ENCODE peak calls at places on chromosomes 12 and 14, in six cellular contexts. O, N, Z, J, V and X are unnamed samples.
A peak's percentile ranks its signal among the peaks of the same experiment; 100 is the strongest.

GRCh38 chr12:22229652-22230279 is 104.7 kb downstream of the ST8SIA1 start:
- DNase-seq in J (no peak), N (peak; percentile 31), V (no peak), O (peak; percentile 44), Z (peak; percentile 22), X (no peak)

GRCh38 chr12:42273706-42274105 is 35.7 kb upstream of the YAF2 start:
- DNase-seq in Z (no peak), J (no peak), V (no peak), N (no peak), O (no peak), X (no peak)

GRCh38 chr14:55847766-55848165 is 267.8 kb downstream of the KTN1 start:
- DNase-seq in N (peak; percentile 54), Z (peak; percentile 53), V (no peak), J (no peak), O (peak; percentile 72), X (no peak)

GRCh38 chr14:95515080-95515489 is 1.4 kb downstream of the SYNE3 start:
- DNase-seq in V (no peak), N (no peak), Z (peak; percentile 82), J (peak; percentile 53), O (no peak), X (no peak)

GRCh38 chr14:66196670-66197069 is 289.5 kb upstream of the CCDC196 start:
- DNase-seq in J (no peak), V (no peak), N (no peak), Z (no peak), O (no peak), X (no peak)

GRCh38 chr12:12011880-12012260 is 58.9 kb upstream of the BCL2L14 start:
- DNase-seq in O (no peak), N (no peak), Z (no peak), J (no peak), V (no peak), X (no peak)

GRCh38 chr14:50839696-50840095 is 8.7 kb upstream of the NIN start:
- DNase-seq in J (no peak), O (no peak), V (no peak), Z (no peak), N (no peak), X (no peak)

GRCh38 chr12:67484788-67485480 is 163.6 kb upstream of the DYRK2 start:
- DNase-seq in V (no peak), Z (no peak), N (no peak), O (no peak), J (no peak), X (no peak)

GRCh38 chr12:271165-271564 is 8.5 kb upstream of the SLC6A13 start:
- DNase-seq in J (no peak), Z (no peak), N (no peak), V (no peak), O (no peak), X (no peak)

GRCh38 chr12:113955109-113955970 is 10.8 kb downstream of the RBM19 start:
- DNase-seq in N (peak; percentile 42), V (no peak), Z (peak; percentile 43), J (peak; percentile 76), O (peak; percentile 7), X (no peak)

GRCh38 chr12:12819752-12820311 is 6.7 kb downstream of the DDX47 start:
- DNase-seq in Z (peak; percentile 90), O (peak; percentile 96), N (peak; percentile 90), V (no peak), J (no peak), X (no peak)

GRCh38 chr12:63419119-63419518 is 249.2 kb downstream of the DPY19L2 start:
- DNase-seq in Z (peak; percentile 78), O (no peak), N (no peak), V (no peak), J (peak; percentile 46), X (no peak)

GRCh38 chr14:70755655-70756054 is 53.7 kb downstream of the MAP3K9 start:
- DNase-seq in Z (no peak), O (no peak), V (no peak), N (no peak), J (no peak), X (no peak)

GRCh38 chr12:108839011-108839889 is 18.1 kb downstream of the SSH1 start:
- DNase-seq in N (peak; percentile 97), Z (no peak), O (peak; percentile 58), J (no peak), V (no peak), X (no peak)

GRCh38 chr12:123358035-123358434 is 6.6 kb downstream of the SBNO1 start:
- DNase-seq in N (no peak), O (no peak), V (no peak), Z (peak; percentile 21), J (no peak), X (no peak)

GRCh38 chr12:101696477-101697196 is 803 bp upstream of the CHPT1 start:
- DNase-seq in J (no peak), O (no peak), N (no peak), V (no peak), Z (peak; percentile 40), X (no peak)

GRCh38 chr14:105852378-105853088 is 326.1 kb downstream of the TMEM121 start:
- DNase-seq in O (no peak), J (peak; percentile 10), N (no peak), V (no peak), Z (no peak), X (no peak)

GRCh38 chr12:111451649-111452129 is 46.0 kb downstream of the SH2B3 start:
- DNase-seq in O (peak; percentile 59), Z (peak; percentile 74), V (no peak), J (no peak), N (peak; percentile 71), X (peak; percentile 23)

GRCh38 chr12:21509768-21510167 is 8.2 kb downstream of the GOLT1B start:
- DNase-seq in V (no peak), J (no peak), N (no peak), O (no peak), Z (no peak), X (no peak)

GRCh38 chr12:112013601-112014402 is 576 bp downstream of the ERP29 start:
- DNase-seq in V (peak; percentile 39), N (peak; percentile 85), J (peak; percentile 88), Z (peak; percentile 75), O (peak; percentile 82), X (peak; percentile 56)

GRCh38 chr12:57006809-57007475 is 596 bp upstream of the ZBTB39 start:
- DNase-seq in V (no peak), N (no peak), J (no peak), O (no peak), Z (no peak), X (no peak)

GRCh38 chr14:64937821-64938193 is 4.7 kb downstream of the GPX2 start:
- DNase-seq in J (no peak), V (no peak), Z (peak; percentile 32), O (peak; percentile 15), N (peak; percentile 23), X (no peak)

GRCh38 chr14:70871863-70872677 is 35.2 kb upstream of the PCNX1 start:
- DNase-seq in Z (no peak), O (no peak), N (peak; percentile 44), J (no peak), V (no peak), X (no peak)

GRCh38 chr14:104436047-104436531 is 143.5 kb upstream of the C14orf180 start:
- DNase-seq in J (peak; percentile 75), Z (no peak), V (no peak), N (no peak), O (no peak), X (no peak)

GRCh38 chr12:65022960-65023359 is 98.1 kb downstream of the WIF1 start:
- DNase-seq in J (no peak), V (no peak), O (no peak), Z (no peak), N (no peak), X (no peak)

GRCh38 chr12:121325922-121326396 is 26.3 kb downstream of the ANAPC5 start:
- DNase-seq in Z (no peak), V (no peak), N (no peak), J (no peak), O (no peak), X (no peak)

GRCh38 chr14:93103392-93104080 is 12.2 kb downstream of the ITPK1 start:
- DNase-seq in Z (no peak), J (no peak), O (no peak), N (peak; percentile 15), V (no peak), X (no peak)

GRCh38 chr12:132170094-132170636 is 25.9 kb downstream of the NOC4L start:
- DNase-seq in O (peak; percentile 75), Z (no peak), J (no peak), V (no peak), N (peak; percentile 51), X (no peak)

GRCh38 chr12:115023279-115023678 is 339.3 kb upstream of the TBX3 start:
- DNase-seq in Z (no peak), V (no peak), O (peak; percentile 60), J (no peak), N (no peak), X (no peak)

GRCh38 chr12:31005256-31005943 is 68.3 kb upstream of the DDX11 start:
- DNase-seq in V (no peak), N (no peak), O (no peak), Z (no peak), J (no peak), X (no peak)

GRCh38 chr14:38964630-38965029 is 138.4 kb downstream of the SEC23A start:
- DNase-seq in O (peak; percentile 36), J (no peak), N (peak; percentile 52), V (no peak), Z (no peak), X (no peak)

GRCh38 chr12:110339184-110339952 is 58.3 kb downstream of the ATP2A2 start:
- DNase-seq in J (no peak), O (no peak), V (no peak), Z (no peak), N (no peak), X (no peak)

GRCh38 chr12:92977326-92977725 is 48.2 kb upstream of the EEA1 start:
- DNase-seq in J (no peak), O (no peak), Z (no peak), N (no peak), V (no peak), X (no peak)

GRCh38 chr12:120353556-120354317 is 15.2 kb downstream of the MSI1 start:
- DNase-seq in Z (peak; percentile 96), J (no peak), V (no peak), N (no peak), O (no peak), X (no peak)

GRCh38 chr12:3185260-3185870 is 108.2 kb downstream of the TSPAN9 start:
- DNase-seq in N (no peak), V (no peak), Z (no peak), O (no peak), J (no peak), X (no peak)

GRCh38 chr14:26200675-26201074 is 397.2 kb downstream of the NOVA1 start:
- DNase-seq in J (no peak), V (no peak), Z (peak; percentile 37), O (peak; percentile 17), N (peak; percentile 68), X (no peak)
- H3K9ac ChIP-seq in J (no peak overlapping the region), V (no peak overlapping the region), Z (no peak overlapping the region), O (no peak overlapping the region), N (no peak overlapping the region), X (no peak overlapping the region)

GRCh38 chr14:102540310-102541028 is 30.9 kb upstream of the ANKRD9 start:
- DNase-seq in Z (peak; percentile 98), O (peak; percentile 4), V (no peak), J (no peak), N (no peak), X (no peak)
- H4K91ac ChIP-seq in Z (no peak overlapping the region), O (no peak overlapping the region), V (peak overlapping the region; percentile 91), J (no peak overlapping the region), N (no peak overlapping the region), X (no peak overlapping the region)

GRCh38 chr12:40207551-40207950 is 17.2 kb upstream of the LRRK2 start:
- DNase-seq in O (no peak), N (no peak), V (no peak), Z (no peak), J (no peak), X (no peak)
- H4K8ac ChIP-seq in O (no peak overlapping the region), N (no peak overlapping the region), V (no peak overlapping the region), Z (no peak overlapping the region), J (no peak overlapping the region), X (no peak overlapping the region)

GRCh38 chr14:100297320-100298300 is 8.6 kb downstream of the SLC25A29 start:
- DNase-seq in Z (peak; percentile 35), O (peak; percentile 88), N (peak; percentile 92), V (no peak), J (no peak), X (no peak)
- H3K9ac ChIP-seq in Z (no peak overlapping the region), O (peak overlapping the region; percentile 58), N (peak overlapping the region; percentile 82), V (no peak overlapping the region), J (no peak overlapping the region), X (no peak overlapping the region)